ENCODE peak calls at places on chromosomes 16 and 17, in five cellular contexts. T is HT-29; Z is activated CD8-positive, alpha-beta T cell treated with anti-CD3 and anti-CD28 coated beads for 36 hours; I is NCI-H2081; J is HS-5. X is an unnamed sample.
A peak's percentile ranks its signal among the peaks of the same experiment; 100 is the strongest.

GRCh38 chr17:20965492-20965891 is 77.3 kb downstream of the USP22 start:
- DNase-seq in T (no peak), Z (no peak), I (peak; percentile 6), J (no peak), X (no peak)

GRCh38 chr17:60107526-60108257 is 29.0 kb upstream of the HEATR6 start:
- DNase-seq in T (peak; percentile 18), Z (no peak), I (no peak), J (no peak), X (no peak)

GRCh38 chr17:1089915-1090314 is 89.9 kb downstream of the ABR start:
- DNase-seq in T (no peak), Z (no peak), I (no peak), J (no peak), X (no peak)

GRCh38 chr16:27853101-27853500 is 210.4 kb downstream of the GSG1L start:
- DNase-seq in T (no peak), Z (no peak), I (no peak), J (no peak), X (no peak)

GRCh38 chr16:81649561-81649960 is 129.5 kb upstream of the PLCG2 start:
- DNase-seq in T (no peak), Z (no peak), I (no peak), J (no peak), X (no peak)

GRCh38 chr16:84054271-84054670 is 11.7 kb upstream of the SLC38A8 start:
- DNase-seq in T (no peak), Z (no peak), I (no peak), J (no peak), X (no peak)

GRCh38 chr17:60442271-60443201 is 20.2 kb downstream of the CHCT1 start:
- DNase-seq in T (no peak), Z (no peak), I (no peak), J (peak; percentile 50), X (no peak)

GRCh38 chr17:75875940-75876189 is 2.5 kb downstream of the TRIM47 start:
- DNase-seq in T (no peak), Z (no peak), I (no peak), J (no peak), X (no peak)

GRCh38 chr17:55433029-55433628 is 11.5 kb upstream of the MMD start:
- DNase-seq in T (peak; percentile 96), Z (no peak), I (no peak), J (no peak), X (no peak)

GRCh38 chr16:77183137-77183536 is 7.9 kb upstream of the MON1B start:
- DNase-seq in T (no peak), Z (no peak), I (no peak), J (no peak), X (no peak)

GRCh38 chr17:81510798-81511549 is 1.6 kb downstream of the ACTG1 start:
- DNase-seq in T (peak; percentile 40), Z (peak; percentile 68), I (no peak), J (no peak), X (no peak)

GRCh38 chr17:676965-677364 is 37.7 kb downstream of the VPS53 start:
- DNase-seq in T (no peak), Z (no peak), I (no peak), J (no peak), X (no peak)

GRCh38 chr17:76452102-76452645 is 778 bp downstream of the UBE2O start:
- DNase-seq in T (peak; percentile 15), Z (peak; percentile 11), I (no peak), J (no peak), X (no peak)

GRCh38 chr16:1159325-1159972 is 6.5 kb downstream of the CACNA1H start:
- DNase-seq in T (no peak), Z (no peak), I (no peak), J (no peak), X (no peak)

GRCh38 chr17:79927136-79927661 is 88.0 kb upstream of the CBX4 start:
- DNase-seq in T (no peak), Z (no peak), I (no peak), J (no peak), X (no peak)

GRCh38 chr16:54927125-54928015 is 3.3 kb upstream of the IRX5 start:
- DNase-seq in T (peak; percentile 48), Z (no peak), I (no peak), J (no peak), X (no peak)

GRCh38 chr17:83105512-83105911 is 26.1 kb downstream of the METRNL start:
- DNase-seq in T (no peak), Z (no peak), I (no peak), J (no peak), X (no peak)

GRCh38 chr17:83106036-83106577 is 26.7 kb downstream of the METRNL start:
- DNase-seq in T (no peak), Z (no peak), I (no peak), J (no peak), X (no peak)

GRCh38 chr17:50482516-50482915 is 3.9 kb downstream of the RSAD1 start:
- DNase-seq in T (peak; percentile 97), Z (peak; percentile 87), I (peak; percentile 75), J (peak; percentile 89), X (peak; percentile 96)

GRCh38 chr16:55668337-55669281 is 12.8 kb downstream of the SLC6A2 start:
- DNase-seq in T (peak; percentile 22), Z (no peak), I (no peak), J (no peak), X (no peak)